ENCODE peak calls at places on chromosome 11, in eight cellular contexts. P is A549, D is adrenal gland, G is fibroblast of lung, F is epithelial cell of esophagus, W is HFF-Myc, T is upper lobe of left lung, V is left ventricle myocardium inferior. N is an unnamed sample.

GRCh38 chr11:130427581-130428211 is 713 bp downstream of the ADAMTS8 start:
- DNase-seq in P (no peak), D (no peak), G (no peak), F (no peak), W (no peak), T (peak), V (peak), N (no peak)

GRCh38 chr11:58580311-58580710 is 1.4 kb downstream of the ZFP91 start:
- DNase-seq in P (no peak), D (no peak), G (no peak), F (no peak), W (no peak), T (no peak), V (no peak), N (no peak)

GRCh38 chr11:116170526-116171120 is 602.2 kb downstream of the BUD13 start:
- DNase-seq in P (no peak), D (no peak), G (no peak), F (no peak), W (no peak), T (no peak), V (no peak), N (no peak)

GRCh38 chr11:12748561-12748960 is 74.3 kb downstream of the TEAD1 start:
- DNase-seq in P (no peak), D (no peak), G (no peak), F (no peak), W (no peak), T (no peak), V (no peak), N (no peak)

GRCh38 chr11:123593570-123593969 is 60.9 kb downstream of the SCN3B start:
- DNase-seq in P (no peak), D (no peak), G (no peak), F (no peak), W (no peak), T (no peak), V (no peak), N (no peak)

GRCh38 chr11:133500936-133501335 is 31.4 kb downstream of the OPCML start:
- DNase-seq in P (no peak), D (no peak), G (no peak), F (no peak), W (no peak), T (no peak), V (no peak), N (no peak)

GRCh38 chr11:1087961-1088926 is 13.6 kb downstream of the MUC2 start:
- DNase-seq in P (no peak), D (no peak), G (no peak), F (no peak), W (no peak), T (peak), V (peak), N (no peak)

GRCh38 chr11:209275-210121 is 2.0 kb downstream of the RIC8A start:
- DNase-seq in P (peak), D (peak), G (peak), F (no peak), W (no peak), T (no peak), V (no peak), N (no peak)

DNA sequence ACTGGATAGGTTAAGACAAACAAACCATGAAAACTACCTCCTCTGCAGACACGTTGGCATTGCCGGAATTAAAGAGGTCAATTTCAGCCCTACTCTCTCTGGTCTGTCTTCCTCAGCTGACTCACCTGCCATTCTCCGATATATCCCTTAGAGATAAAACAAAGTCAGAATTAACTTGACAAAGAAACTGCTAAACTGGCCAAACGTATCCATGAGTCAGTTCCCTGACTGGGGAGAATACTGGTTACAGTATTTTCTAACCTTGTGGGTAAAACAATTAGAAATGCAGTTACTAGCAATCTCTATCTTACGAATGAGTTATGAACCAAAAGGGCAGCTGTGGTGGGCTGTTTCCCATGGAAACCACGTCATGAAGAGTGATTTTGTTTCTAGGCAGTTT is 96.2 kb downstream of the RDX start:
- DNase-seq in P (no peak), D (no peak), G (peak), F (peak), W (no peak), T (no peak), V (no peak), N (peak)
- TF ChIP-seq CTCF in P (no peak), D (no peak), G (no peak), F (no peak), W (no peak), T (no peak), V (no peak), N (no peak)

GRCh38 chr11:93572171-93572570 is 29.0 kb upstream of the SMCO4 start:
- DNase-seq in P (no peak), D (no peak), G (no peak), F (no peak), W (no peak), T (no peak), V (no peak), N (no peak)
- H3K4me3 ChIP-seq in P (no peak), D (no peak), G (no peak), F (no peak), W (no peak), T (no peak), V (no peak), N (no peak)

DNA sequence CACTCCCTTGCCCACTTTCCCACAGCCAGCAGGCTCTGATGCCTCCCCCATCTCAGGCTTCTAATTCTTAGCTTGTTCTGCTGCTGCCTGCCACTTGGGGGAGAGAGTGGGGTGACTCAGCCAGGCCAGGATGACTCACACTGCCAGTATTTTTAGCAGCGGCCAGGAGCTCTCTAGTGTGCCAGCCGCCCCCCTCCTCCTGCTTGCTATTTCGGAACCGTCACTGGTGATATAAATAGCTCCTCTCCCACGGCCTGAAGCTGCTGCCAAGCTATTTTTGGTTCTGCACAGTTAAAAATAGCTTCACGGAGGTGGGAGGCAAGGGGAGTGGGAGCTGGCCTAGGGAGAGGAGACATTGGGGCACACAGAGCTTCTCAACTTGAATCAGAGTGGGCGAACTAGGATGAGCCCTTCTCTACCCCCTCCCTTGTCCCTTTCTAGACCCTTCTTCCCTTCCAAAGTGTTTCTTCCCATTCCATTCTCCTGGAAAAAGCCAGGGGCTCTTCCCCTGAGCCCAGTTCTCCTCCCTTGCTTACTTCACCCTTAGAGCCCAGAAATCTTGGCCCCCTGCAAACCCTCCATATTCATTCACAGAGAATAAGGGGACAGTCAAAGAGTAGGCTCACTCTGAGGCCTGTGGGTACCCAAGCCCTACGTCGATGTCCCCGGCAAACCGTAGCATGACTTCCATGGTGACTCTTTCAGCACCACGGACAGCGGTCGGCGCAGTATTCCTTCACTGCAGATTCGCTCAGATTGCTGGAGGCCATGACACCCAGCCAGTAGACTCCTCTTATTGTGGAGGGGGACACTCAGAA is 2.5 kb upstream of the NPAS4 start:
- DNase-seq in P (peak), D (peak), G (peak), F (peak), W (peak), T (no peak), V (peak), N (peak)
- TF ChIP-seq CTCF in P (peak), D (peak), G (peak), F (peak), W (peak), T (no peak), V (peak), N (peak)

DNA sequence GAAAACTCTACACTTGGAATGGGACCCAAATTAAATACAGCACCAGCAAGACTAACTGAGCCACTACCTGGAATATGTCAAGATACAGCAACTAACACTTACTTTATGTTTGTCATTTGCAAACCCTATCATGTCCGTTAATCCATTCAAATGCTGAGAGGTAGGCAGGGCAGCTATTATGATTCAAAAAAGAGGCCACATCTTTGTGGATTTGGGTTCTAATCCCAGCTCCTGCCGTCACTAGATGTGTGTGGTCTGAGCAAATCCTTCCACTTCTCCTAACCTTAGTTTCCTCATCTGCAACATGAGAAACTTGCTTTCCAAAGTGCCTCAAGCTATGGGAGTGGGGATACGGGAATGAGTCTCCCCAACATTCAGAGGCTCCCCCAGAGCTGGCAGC is 24.2 kb downstream of the FLI1 start:
- DNase-seq in P (no peak), D (no peak), G (no peak), F (no peak), W (no peak), T (no peak), V (no peak), N (no peak)
- H3K4me3 ChIP-seq in P (no peak), D (no peak), G (no peak), F (no peak), W (no peak), T (no peak), V (peak), N (no peak)

DNA sequence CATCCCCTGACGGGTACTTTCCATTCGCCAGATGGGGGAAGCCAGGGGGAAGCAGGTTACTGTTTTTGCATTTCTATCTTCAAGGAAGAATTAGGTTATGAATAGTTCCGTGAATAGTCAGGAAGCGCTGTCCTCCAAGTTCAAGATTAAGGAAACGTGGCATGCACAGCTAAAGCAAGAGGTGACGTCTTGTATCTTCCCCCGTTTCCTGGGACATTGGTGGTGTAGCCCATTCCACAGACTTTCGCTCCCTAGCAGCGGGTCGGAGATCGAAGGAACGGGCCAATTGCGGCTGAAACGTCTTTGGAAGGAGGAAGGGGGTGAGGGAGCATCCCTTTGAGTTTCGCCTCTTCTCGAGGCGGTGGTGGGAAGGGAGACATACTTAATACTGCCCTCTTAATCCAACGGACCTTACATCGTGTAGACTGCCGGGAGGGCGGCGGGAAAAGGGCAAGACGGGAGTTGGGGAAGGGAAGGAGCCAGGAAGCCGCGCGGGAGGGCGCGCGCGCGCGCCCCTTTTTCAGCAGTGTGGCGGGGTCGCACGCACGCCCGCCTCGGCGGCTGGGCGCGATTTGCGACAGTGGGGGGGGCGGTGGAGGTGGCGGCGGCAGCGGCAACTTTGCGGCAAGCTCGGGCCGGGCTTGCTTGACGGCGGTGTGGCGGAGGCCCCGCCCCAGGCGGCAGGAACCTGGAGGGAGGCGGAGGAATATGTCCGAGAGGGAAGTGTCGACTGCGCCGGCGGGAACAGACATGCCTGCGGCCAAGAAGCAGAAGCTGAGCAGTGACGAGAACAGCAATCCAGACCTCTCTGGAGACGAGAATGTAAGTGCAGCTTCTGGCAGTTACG is at the start of gene EED:
- DNase-seq in P (peak), D (peak), G (peak), F (peak), W (peak), T (peak), V (peak), N (peak)
- TF ChIP-seq CTCF in P (no peak), D (peak), G (no peak), F (no peak), W (no peak), T (no peak), V (no peak), N (no peak)

GRCh38 chr11:19218216-19218615 is 16.4 kb upstream of the CSRP3 start:
- DNase-seq in P (no peak), D (no peak), G (no peak), F (peak), W (no peak), T (no peak), V (no peak), N (no peak)
- H3K4me3 ChIP-seq in P (no peak), D (no peak), G (no peak), F (no peak), W (no peak), T (no peak), V (no peak), N (no peak)

GRCh38 chr11:8634498-8634897 is 40.5 kb upstream of the STK33 start:
- DNase-seq in P (no peak), D (no peak), G (no peak), F (no peak), W (no peak), T (no peak), V (no peak), N (no peak)

GRCh38 chr11:8636127-8636526 is 42.1 kb upstream of the STK33 start:
- DNase-seq in P (no peak), D (no peak), G (no peak), F (no peak), W (no peak), T (no peak), V (no peak), N (no peak)

GRCh38 chr11:8631395-8632110 is 37.5 kb upstream of the STK33 start:
- DNase-seq in P (no peak), D (peak), G (peak), F (peak), W (peak), T (no peak), V (no peak), N (peak)
- TF ChIP-seq CTCF in P (no peak), D (no peak), G (no peak), F (no peak), W (no peak), T (no peak), V (no peak), N (no peak)

GRCh38 chr11:30322162-30322561 is 742 bp upstream of the ARL14EP start:
- DNase-seq in P (no peak), D (no peak), G (no peak), F (no peak), W (no peak), T (no peak), V (no peak), N (no peak)
- H3K4me3 ChIP-seq in P (peak), D (no peak), G (peak), F (peak), W (peak), T (no peak), V (peak), N (no peak)

N was measured in astrocyte of the spinal cord.